ENCODE peak calls at places on chromosomes 1 and 21, in seven cellular contexts. F, R, L, T, E, C and D are unnamed samples.

GRCh38 chr1:195584870-195585624 is 1023.2 kb downstream of the KCNT2 start:
- DNase-seq in L (peak; percentile 73), C (no peak), R (no peak), F (no peak), E (peak; percentile 31), T (peak; percentile 15), D (no peak)

GRCh38 chr1:80023366-80023765 is 1016.8 kb upstream of the ADGRL4 start:
- DNase-seq in L (no peak), T (no peak), C (no peak), F (no peak), E (peak; percentile 13), R (no peak), D (no peak)

GRCh38 chr21:41166947-41167346 is 1.0 kb upstream of the BACE2 start:
- DNase-seq in F (peak; percentile 37), R (peak; percentile 80), C (no peak), T (no peak), L (no peak), E (peak; percentile 44), D (no peak)

GRCh38 chr1:54253480-54253879 is 53.5 kb downstream of the MRPL37 start:
- DNase-seq in F (no peak), C (peak; percentile 45), R (no peak), T (peak; percentile 94), L (no peak), E (peak; percentile 97), D (peak; percentile 92)

GRCh38 chr1:156704930-156705320 is 458 bp downstream of the CRABP2 start:
- DNase-seq in E (peak; percentile 92), L (peak; percentile 76), C (peak; percentile 84), R (peak; percentile 95), T (peak; percentile 75), F (peak; percentile 29), D (peak; percentile 35)

GRCh38 chr1:35559317-35559944 is 1.8 kb downstream of the NCDN start:
- DNase-seq in C (no peak), R (no peak), F (no peak), T (no peak), L (no peak), E (peak; percentile 28), D (no peak)

GRCh38 chr1:116516631-116517030 is 54.2 kb downstream of the CD58 start:
- DNase-seq in L (no peak), F (no peak), E (no peak), C (no peak), R (no peak), T (no peak), D (no peak)

GRCh38 chr1:232853994-232854532 is 48.8 kb downstream of the MAP10 start:
- DNase-seq in C (no peak), E (peak; percentile 91), L (no peak), F (no peak), T (peak; percentile 83), R (no peak), D (no peak)

GRCh38 chr1:39150779-39151178 is 53.7 kb upstream of the MACF1 start:
- DNase-seq in L (no peak), T (no peak), E (no peak), R (no peak), F (no peak), C (no peak), D (no peak)

GRCh38 chr1:226549937-226550670 is 1.5 kb downstream of the STUM start:
- DNase-seq in L (peak; percentile 78), F (peak; percentile 50), C (peak; percentile 45), T (no peak), E (peak; percentile 46), R (peak; percentile 87), D (peak; percentile 39)

GRCh38 chr21:36199021-36199420 is 42.4 kb downstream of the DOP1B start:
- DNase-seq in F (no peak), T (no peak), E (no peak), R (peak; percentile 2), C (peak; percentile 49), L (no peak), D (no peak)

GRCh38 chr1:29860681-29861080 is 624.4 kb downstream of the PTPRU start:
- DNase-seq in E (no peak), R (no peak), L (no peak), F (no peak), T (no peak), C (no peak), D (no peak)

GRCh38 chr1:69109276-69109675 is 458.4 kb upstream of the LRRC7 start:
- DNase-seq in L (no peak), C (no peak), T (no peak), E (no peak), F (no peak), R (no peak), D (no peak)

GRCh38 chr1:84742653-84743052 is 52.4 kb upstream of the SSX2IP start:
- DNase-seq in C (no peak), R (no peak), E (peak; percentile 52), T (peak; percentile 18), L (no peak), F (no peak), D (no peak)

GRCh38 chr1:116817582-116818064 is 63.4 kb downstream of the CD2 start:
- DNase-seq in T (peak; percentile 4), R (no peak), E (peak; percentile 45), L (peak; percentile 88), F (no peak), C (peak; percentile 69), D (peak; percentile 82)

GRCh38 chr1:53583903-53584210 is 124.7 kb downstream of the DMRTB1 start:
- DNase-seq in R (peak; percentile 49), F (no peak), L (peak; percentile 33), E (no peak), T (no peak), C (no peak), D (no peak)

GRCh38 chr1:90012305-90012704 is 17.4 kb downstream of the ZNF326 start:
- DNase-seq in R (no peak), E (no peak), L (no peak), T (no peak), C (no peak), F (no peak), D (no peak)

GRCh38 chr1:218480137-218480536 is 135.0 kb downstream of the TGFB2 start:
- DNase-seq in F (no peak), R (no peak), T (peak; percentile 97), E (peak; percentile 95), C (no peak), L (no peak), D (peak; percentile 58)

GRCh38 chr1:220991506-220991905 is 112.3 kb downstream of the HLX start:
- DNase-seq in C (no peak), R (no peak), E (peak; percentile 33), T (no peak), F (no peak), L (no peak), D (no peak)

GRCh38 chr1:18938008-18938706 is 18.3 kb downstream of the IFFO2 start:
- DNase-seq in T (no peak), E (peak; percentile 57), R (no peak), C (no peak), F (no peak), L (no peak), D (peak; percentile 70)

GRCh38 chr1:58627221-58627620 is 50.2 kb upstream of the TACSTD2 start:
- DNase-seq in L (no peak), R (no peak), E (peak; percentile 20), T (peak; percentile 19), C (no peak), F (no peak), D (no peak)

GRCh38 chr1:9366298-9366697 is 73.6 kb downstream of the SPSB1 start:
- DNase-seq in T (no peak), L (no peak), F (no peak), C (no peak), R (no peak), E (no peak), D (no peak)

GRCh38 chr1:184143449-184143848 is 91.9 kb downstream of the TSEN15 start:
- DNase-seq in R (no peak), T (peak; percentile 33), F (no peak), E (peak; percentile 54), C (no peak), L (no peak), D (no peak)

GRCh38 chr1:69421286-69421685 is 146.4 kb upstream of the LRRC7 start:
- DNase-seq in T (no peak), C (no peak), L (no peak), F (no peak), E (no peak), R (no peak), D (no peak)

GRCh38 chr1:183583466-183583865 is 6.8 kb downstream of the NCF2 start:
- DNase-seq in L (no peak), C (no peak), F (no peak), E (peak; percentile 58), T (peak; percentile 55), R (no peak), D (no peak)

GRCh38 chr1:11873395-11873794 is 14.7 kb upstream of the NPPB start:
- DNase-seq in E (no peak), R (no peak), F (no peak), C (no peak), T (no peak), L (no peak), D (no peak)

DNA sequence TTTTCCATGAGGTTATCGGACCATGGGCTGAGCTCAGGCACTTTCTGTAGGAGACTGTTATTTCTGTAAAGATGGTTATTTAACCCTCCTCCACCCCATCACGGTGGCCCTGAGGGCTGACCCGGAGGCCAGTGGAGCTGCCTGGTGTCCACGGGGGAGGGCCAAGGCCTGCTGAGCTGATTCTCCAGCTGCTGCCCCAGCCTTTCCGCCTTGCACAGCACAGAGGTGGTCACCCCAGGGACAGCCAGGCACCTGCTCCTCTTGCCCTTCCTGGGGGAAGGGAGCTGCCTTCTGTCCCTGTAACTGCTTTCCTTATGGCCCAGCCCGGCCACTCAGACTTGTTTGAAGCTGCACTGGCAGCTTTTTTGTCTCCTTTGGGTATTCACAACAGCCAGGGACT is 2.6 kb upstream of the CCDC28B start:
- DNase-seq in R (no peak), F (no peak), E (no peak), L (no peak), T (no peak), C (no peak), D (no peak)
- H3K36me3 ChIP-seq in R (peaks cover 4% of the 10 kb centered on the region), F (peaks cover 49% of the 10 kb centered on the region), E (peaks cover 39% of the 10 kb centered on the region), L (peaks cover 55% of the 10 kb centered on the region), T (peaks cover 53% of the 10 kb centered on the region), C (no peaks in the 10 kb centered on the region), D (peaks cover 35% of the 10 kb centered on the region)

DNA sequence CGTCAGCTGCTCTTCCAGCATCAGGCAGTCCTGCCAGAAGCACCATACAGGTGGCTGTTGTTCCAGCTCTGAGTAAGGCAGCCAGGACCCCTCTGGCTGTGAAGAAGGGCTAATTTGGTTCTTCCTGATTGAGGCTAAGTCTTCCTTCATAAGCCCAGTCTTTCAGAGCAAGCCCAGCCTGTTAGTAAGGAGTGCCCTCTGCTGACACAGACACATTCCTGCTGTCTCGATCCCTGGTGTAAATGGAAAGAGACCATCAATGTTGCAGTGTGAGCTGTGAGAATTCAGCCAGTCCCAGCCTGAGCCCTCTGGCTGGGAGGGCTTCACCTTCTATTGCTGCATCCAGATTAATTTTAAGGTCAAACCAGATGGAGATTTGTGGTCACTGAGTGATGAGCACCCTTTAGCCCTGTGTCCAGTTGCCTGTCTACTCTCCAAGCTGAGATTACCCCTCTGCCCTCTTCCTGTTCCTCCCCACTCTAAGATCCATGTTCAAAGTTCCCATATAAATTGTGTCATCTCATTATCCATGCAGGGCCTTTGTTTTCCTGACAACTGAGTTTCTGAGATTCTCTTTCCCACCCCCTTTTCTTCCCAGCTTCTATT is 44.8 kb upstream of the KIRREL1 start:
- DNase-seq in T (peak; percentile 42), R (no peak), F (peak; percentile 33), L (peak; percentile 87), C (peak; percentile 77), E (peak; percentile 56), D (no peak)
- H3K27me3 ChIP-seq in T (peaks cover 13% of the 10 kb centered on the region), R (no peaks in the 10 kb centered on the region), F (peaks cover 27% of the 10 kb centered on the region), L (no peaks in the 10 kb centered on the region), C (no peaks in the 10 kb centered on the region), E (peaks cover 26% of the 10 kb centered on the region), D (no peaks in the 10 kb centered on the region)

GRCh38 chr1:213675043-213675442 is 312.7 kb upstream of the PROX1 start:
- DNase-seq in F (no peak), R (no peak), T (no peak), L (no peak), C (peak; percentile 21), E (no peak), D (no peak)
- H3K27ac ChIP-seq in F (no peak overlapping the region), R (no peak overlapping the region), T (no peak overlapping the region), L (no peak overlapping the region), C (no peak overlapping the region), E (no peak overlapping the region), D (no peak overlapping the region)

GRCh38 chr1:64841330-64842065 is 96.6 kb downstream of the RAVER2 start:
- DNase-seq in L (no peak), T (no peak), F (no peak), R (no peak), C (no peak), E (peak; percentile 27), D (no peak)
- H3K36me3 ChIP-seq in L (peaks cover 37% of the 10 kb centered on the region), T (peaks cover 71% of the 10 kb centered on the region), F (peaks cover 92% of the 10 kb centered on the region), R (no peaks in the 10 kb centered on the region), C (no peaks in the 10 kb centered on the region), E (peaks cover 56% of the 10 kb centered on the region), D (peaks cover 6% of the 10 kb centered on the region)